ENCODE peak calls at places on chromosomes 2 and 18, in four cellular contexts. U, B, G and P are unnamed samples.
A peak's percentile ranks its signal among the peaks of the same experiment; 100 is the strongest.

GRCh38 chr2:220572385-220572784 is 945.0 kb downstream of the SLC4A3 start:
- DNase-seq in B (peak; percentile 9), G (no peak), U (no peak), P (no peak)

GRCh38 chr2:28736034-28736433 is 15.6 kb upstream of the PPP1CB start:
- DNase-seq in U (no peak), G (no peak), B (no peak), P (no peak)

GRCh38 chr2:145199052-145199451 is 679.1 kb upstream of the ZEB2 start:
- DNase-seq in G (no peak), U (no peak), B (no peak), P (no peak)

GRCh38 chr2:144519934-144520717 is at the start of gene ZEB2:
- DNase-seq in B (peak; percentile 87), U (peak; percentile 59), G (peak; percentile 90), P (no peak)

GRCh38 chr18:43160509-43160908 is 45.0 kb upstream of the RIT2 start:
- DNase-seq in G (peak; percentile 70), U (no peak), B (no peak), P (no peak)

GRCh38 chr18:5463390-5463789 is 80.4 kb downstream of the EPB41L3 start:
- DNase-seq in U (no peak), B (no peak), G (peak; percentile 99), P (no peak)

GRCh38 chr2:1162768-1163584 is 212.3 kb downstream of the SNTG2 start:
- DNase-seq in G (peak; percentile 42), U (no peak), B (peak; percentile 24), P (no peak)

GRCh38 chr18:46253498-46253897 is 149.3 kb downstream of the HAUS1 start:
- DNase-seq in B (peak; percentile 75), G (peak; percentile 62), U (no peak), P (no peak)

GRCh38 chr2:112958428-112959108 is 19.2 kb upstream of the IL36G start:
- DNase-seq in G (peak; percentile 79), B (peak; percentile 77), U (peak; percentile 17), P (peak; percentile 24)

GRCh38 chr2:43370146-43370545 is 143.7 kb upstream of the ZFP36L2 start:
- DNase-seq in B (no peak), U (no peak), G (no peak), P (no peak)

GRCh38 chr2:235433860-235434259 is 60.0 kb upstream of the AGAP1 start:
- DNase-seq in G (peak; percentile 10), B (peak; percentile 20), U (no peak), P (no peak)

GRCh38 chr18:75625966-75626365 is 198.5 kb upstream of the SMIM21 start:
- DNase-seq in G (no peak), U (no peak), B (no peak), P (no peak)